ENCODE peak calls at places on chromosomes 2 and 18, in ten cellular contexts. D is HTR-8/SVneo; Z is GM20000; W is GM04504; I is activated CD8-positive, alpha-beta memory T cell treated with anti-CD3 and anti-CD28 coated beads for 24 hours; Y is lung microvascular endothelial cell; B is cerebellum; A is NCI-H1436; S is CD8-positive, alpha-beta T cell; P is OCI-LY7. E is an unnamed sample.

GRCh38 chr2:72115361-72116080 is 32.1 kb downstream of the CYP26B1 start:
- DNase-seq in A (no peak), B (no peak), P (no peak), I (no peak), D (peak), W (peak), Y (peak), Z (no peak), S (no peak), E (peak)

GRCh38 chr2:38464971-38465788 is 88.1 kb upstream of the ATL2 start:
- DNase-seq in B (no peak), A (no peak), D (no peak), Z (no peak), W (no peak), I (no peak), Y (no peak), S (no peak), P (peak), E (no peak)

GRCh38 chr2:63099032-63099431 is 48.4 kb downstream of the OTX1 start:
- DNase-seq in I (no peak), P (no peak), D (no peak), A (no peak), W (no peak), Y (no peak), S (no peak), Z (no peak), B (no peak), E (no peak)

GRCh38 chr18:55713707-55714106 is 125.7 kb upstream of the TCF4 start:
- DNase-seq in B (no peak), D (no peak), W (no peak), P (no peak), I (no peak), Z (no peak), S (no peak), A (no peak), Y (no peak), E (no peak)

GRCh38 chr2:156331572-156332451 is 709 bp downstream of the NR4A2 start:
- DNase-seq in W (peak), B (peak), S (peak), Y (peak), D (peak), I (peak), A (peak), Z (peak), P (no peak), E (no peak)

GRCh38 chr2:239136762-239137161 is 264.1 kb downstream of the HDAC4 start:
- DNase-seq in S (no peak), Y (no peak), D (no peak), I (no peak), Z (no peak), B (no peak), P (no peak), A (no peak), W (no peak), E (no peak)

GRCh38 chr2:65232636-65233035 is 5.0 kb downstream of the ACTR2 start:
- DNase-seq in A (no peak), B (no peak), W (no peak), D (peak), Z (peak), S (no peak), Y (no peak), I (no peak), P (no peak), E (no peak)

GRCh38 chr2:128455710-128456050 is 137.0 kb upstream of the HS6ST1 start:
- DNase-seq in D (no peak), P (no peak), S (no peak), B (no peak), Z (no peak), W (no peak), I (no peak), A (no peak), Y (no peak), E (no peak)

GRCh38 chr2:164061129-164061746 is 325.4 kb upstream of the FIGN start:
- DNase-seq in Z (peak), W (no peak), D (peak), Y (peak), A (no peak), I (no peak), B (no peak), S (no peak), P (peak), E (no peak)

GRCh38 chr2:60295591-60295962 is 257.9 kb downstream of the BCL11A start:
- DNase-seq in S (no peak), A (no peak), P (no peak), B (no peak), Y (no peak), Z (no peak), I (no peak), W (no peak), D (no peak), E (no peak)

GRCh38 chr2:216059233-216059834 is 22.3 kb downstream of the PECR start:
- DNase-seq in A (no peak), W (no peak), Y (no peak), D (no peak), B (no peak), P (peak), S (no peak), I (no peak), Z (no peak), E (no peak)

GRCh38 chr2:42929985-42930581 is 137.7 kb upstream of the HAAO start:
- DNase-seq in Z (no peak), P (no peak), W (no peak), A (no peak), D (no peak), I (no peak), B (no peak), Y (no peak), S (no peak), E (no peak)

GRCh38 chr2:231677632-231678104 is 30.7 kb upstream of the PTMA start:
- DNase-seq in A (peak), P (peak), D (peak), S (peak), Y (peak), I (peak), B (peak), W (peak), Z (peak), E (peak)

GRCh38 chr18:44411277-44411900 is 269.3 kb upstream of the SETBP1 start:
- DNase-seq in D (no peak), Z (no peak), Y (peak), P (no peak), A (no peak), S (no peak), W (no peak), B (no peak), I (no peak), E (no peak)

GRCh38 chr2:130963058-130963848 is 126.5 kb downstream of the ARHGEF4 start:
- DNase-seq in Y (no peak), Z (peak), S (no peak), P (no peak), A (no peak), D (no peak), I (no peak), B (peak), W (no peak), E (no peak)

GRCh38 chr18:75223687-75224347 is 13.2 kb downstream of the TSHZ1 start:
- DNase-seq in B (no peak), Y (no peak), D (no peak), I (no peak), S (no peak), A (no peak), W (no peak), Z (no peak), P (no peak), E (no peak)